ENCODE peak calls at places on chromosomes 12 and 14, in six cellular contexts. One of them, this sample, is unnamed. For H3K27me3, the result is how much of the 10 kb centered on the place peaks cover.

GRCh38 chr14:104595116-104595675 is 9.4 kb downstream of the TMEM179 start:
- DNase-seq in HCT116: no peak
- DNase-seq in body of pancreas: no peak
- DNase-seq in IMR-90: no peak
- DNase-seq in heart left ventricle: no peak
- DNase-seq in endothelial cell of umbilical vein: no peak
- DNase-seq in this sample: no peak

GRCh38 chr14:69323266-69323966 is 63.5 kb downstream of the GALNT16 start:
- DNase-seq in endothelial cell of umbilical vein: no peak
- DNase-seq in body of pancreas: no peak
- DNase-seq in HCT116: no peak
- DNase-seq in IMR-90: no peak
- DNase-seq in heart left ventricle: no peak
- DNase-seq in this sample: no peak

GRCh38 chr14:55607386-55607785 is 27.4 kb downstream of the KTN1 start:
- DNase-seq in IMR-90: no peak
- DNase-seq in heart left ventricle: no peak
- DNase-seq in endothelial cell of umbilical vein: peak
- DNase-seq in body of pancreas: no peak
- DNase-seq in HCT116: no peak
- DNase-seq in this sample: no peak

GRCh38 chr12:75648856-75649255 is 137.4 kb upstream of the KRR1 start:
- DNase-seq in IMR-90: no peak
- DNase-seq in HCT116: no peak
- DNase-seq in endothelial cell of umbilical vein: no peak
- DNase-seq in heart left ventricle: no peak
- DNase-seq in body of pancreas: no peak
- DNase-seq in this sample: no peak

GRCh38 chr12:18320036-18320617 is 58.8 kb downstream of the PIK3C2G start:
- DNase-seq in heart left ventricle: no peak
- DNase-seq in HCT116: peak
- DNase-seq in body of pancreas: peak
- DNase-seq in endothelial cell of umbilical vein: peak
- DNase-seq in IMR-90: peak
- DNase-seq in this sample: no peak

GRCh38 chr14:76773188-76773885 is 12.1 kb downstream of the VASH1 start:
- DNase-seq in endothelial cell of umbilical vein: peak
- DNase-seq in IMR-90: peak
- DNase-seq in body of pancreas: peak
- DNase-seq in HCT116: no peak
- DNase-seq in heart left ventricle: peak
- DNase-seq in this sample: peak

GRCh38 chr12:11743748-11744147 is 94.3 kb downstream of the ETV6 start:
- DNase-seq in HCT116: no peak
- DNase-seq in heart left ventricle: no peak
- DNase-seq in body of pancreas: no peak
- DNase-seq in IMR-90: no peak
- DNase-seq in endothelial cell of umbilical vein: no peak
- DNase-seq in this sample: no peak

GRCh38 chr14:95121911-95122696 is 35.2 kb downstream of the DICER1 start:
- DNase-seq in body of pancreas: no peak
- DNase-seq in HCT116: no peak
- DNase-seq in heart left ventricle: no peak
- DNase-seq in IMR-90: no peak
- DNase-seq in endothelial cell of umbilical vein: peak
- DNase-seq in this sample: no peak

GRCh38 chr12:124040286-124040685 is 67.3 kb downstream of the ZNF664 start:
- DNase-seq in IMR-90: no peak
- DNase-seq in HCT116: no peak
- DNase-seq in heart left ventricle: no peak
- DNase-seq in body of pancreas: no peak
- DNase-seq in endothelial cell of umbilical vein: peak
- DNase-seq in this sample: no peak

GRCh38 chr12:92469837-92470236 is 233.0 kb upstream of the PLEKHG7 start:
- DNase-seq in HCT116: no peak
- DNase-seq in body of pancreas: no peak
- DNase-seq in IMR-90: peak
- DNase-seq in heart left ventricle: peak
- DNase-seq in endothelial cell of umbilical vein: peak
- DNase-seq in this sample: peak

GRCh38 chr14:53409974-53410373 is 256.9 kb upstream of the DDHD1 start:
- DNase-seq in HCT116: no peak
- DNase-seq in heart left ventricle: no peak
- DNase-seq in body of pancreas: no peak
- DNase-seq in IMR-90: peak
- DNase-seq in endothelial cell of umbilical vein: no peak
- DNase-seq in this sample: no peak

GRCh38 chr14:99579903-99580570 is 24.0 kb downstream of the CCDC85C start:
- DNase-seq in endothelial cell of umbilical vein: peak
- DNase-seq in heart left ventricle: no peak
- DNase-seq in body of pancreas: peak
- DNase-seq in HCT116: peak
- DNase-seq in IMR-90: peak
- DNase-seq in this sample: no peak

GRCh38 chr14:102323102-102323501 is 3.6 kb downstream of the ZNF839 start:
- DNase-seq in HCT116: peak
- DNase-seq in endothelial cell of umbilical vein: peak
- DNase-seq in heart left ventricle: peak
- DNase-seq in body of pancreas: peak
- DNase-seq in IMR-90: peak
- DNase-seq in this sample: peak

GRCh38 chr14:95323917-95324316 is 4.2 kb upstream of the CLMN start:
- DNase-seq in heart left ventricle: no peak
- DNase-seq in endothelial cell of umbilical vein: no peak
- DNase-seq in HCT116: no peak
- DNase-seq in IMR-90: no peak
- DNase-seq in body of pancreas: no peak
- DNase-seq in this sample: no peak

GRCh38 chr12:62714409-62715075 is 220.4 kb downstream of the PPM1H start:
- DNase-seq in IMR-90: no peak
- DNase-seq in body of pancreas: no peak
- DNase-seq in endothelial cell of umbilical vein: no peak
- DNase-seq in heart left ventricle: peak
- DNase-seq in HCT116: no peak
- DNase-seq in this sample: no peak

GRCh38 chr14:53044486-53044885 is 93.6 kb upstream of the FERMT2 start:
- DNase-seq in heart left ventricle: no peak
- DNase-seq in endothelial cell of umbilical vein: no peak
- DNase-seq in body of pancreas: no peak
- DNase-seq in HCT116: no peak
- DNase-seq in IMR-90: peak
- DNase-seq in this sample: no peak

GRCh38 chr12:122368361-122369073 is 54.0 kb downstream of the CLIP1 start:
- DNase-seq in endothelial cell of umbilical vein: peak
- DNase-seq in heart left ventricle: no peak
- DNase-seq in IMR-90: peak
- DNase-seq in body of pancreas: peak
- DNase-seq in HCT116: no peak
- DNase-seq in this sample: no peak

GRCh38 chr12:106914796-106915634 is 40.7 kb upstream of the TMEM263 start:
- DNase-seq in endothelial cell of umbilical vein: no peak
- DNase-seq in body of pancreas: no peak
- DNase-seq in heart left ventricle: no peak
- DNase-seq in IMR-90: no peak
- DNase-seq in HCT116: no peak
- DNase-seq in this sample: no peak

GRCh38 chr12:68813242-68813593 is 5.2 kb downstream of the MDM2 start:
- DNase-seq in HCT116: no peak
- DNase-seq in endothelial cell of umbilical vein: no peak
- DNase-seq in body of pancreas: no peak
- DNase-seq in IMR-90: no peak
- DNase-seq in heart left ventricle: no peak
- DNase-seq in this sample: no peak

GRCh38 chr12:124456652-124457152 is 110.7 kb downstream of the NCOR2 start:
- DNase-seq in endothelial cell of umbilical vein: no peak
- DNase-seq in heart left ventricle: no peak
- DNase-seq in IMR-90: no peak
- DNase-seq in HCT116: no peak
- DNase-seq in body of pancreas: no peak
- DNase-seq in this sample: no peak

GRCh38 chr12:3077572-3078081 is 448 bp downstream of the TSPAN9 start:
- DNase-seq in endothelial cell of umbilical vein: no peak
- DNase-seq in HCT116: no peak
- DNase-seq in heart left ventricle: peak
- DNase-seq in IMR-90: peak
- DNase-seq in body of pancreas: peak
- DNase-seq in this sample: no peak

GRCh38 chr12:56629459-56630179 is 507 bp downstream of the BAZ2A start:
- DNase-seq in IMR-90: no peak
- DNase-seq in endothelial cell of umbilical vein: peak
- DNase-seq in HCT116: no peak
- DNase-seq in heart left ventricle: peak
- DNase-seq in body of pancreas: no peak
- DNase-seq in this sample: no peak

GRCh38 chr12:116878567-116879508 is 2.4 kb downstream of the HRK start:
- DNase-seq in endothelial cell of umbilical vein: no peak
- DNase-seq in body of pancreas: no peak
- DNase-seq in IMR-90: no peak
- DNase-seq in heart left ventricle: peak
- DNase-seq in HCT116: no peak
- DNase-seq in this sample: no peak

GRCh38 chr14:93880025-93880820 is 46.9 kb upstream of the FAM181A start:
- DNase-seq in endothelial cell of umbilical vein: no peak
- DNase-seq in heart left ventricle: no peak
- DNase-seq in IMR-90: no peak
- DNase-seq in HCT116: no peak
- DNase-seq in body of pancreas: peak
- DNase-seq in this sample: no peak

GRCh38 chr14:49294736-49295135 is 291.4 kb downstream of the RPS29 start:
- DNase-seq in body of pancreas: no peak
- DNase-seq in IMR-90: no peak
- DNase-seq in HCT116: no peak
- DNase-seq in heart left ventricle: no peak
- DNase-seq in endothelial cell of umbilical vein: no peak
- DNase-seq in this sample: no peak

GRCh38 chr12:110862331-110862730 is 15.5 kb downstream of the CCDC63 start:
- DNase-seq in HCT116: no peak
- DNase-seq in IMR-90: no peak
- DNase-seq in heart left ventricle: no peak
- DNase-seq in endothelial cell of umbilical vein: no peak
- DNase-seq in body of pancreas: no peak
- DNase-seq in this sample: no peak

GRCh38 chr12:12474931-12475485 is 87.7 kb downstream of the DUSP16 start:
- DNase-seq in IMR-90: peak
- DNase-seq in HCT116: no peak
- DNase-seq in endothelial cell of umbilical vein: peak
- DNase-seq in heart left ventricle: peak
- DNase-seq in body of pancreas: no peak
- DNase-seq in this sample: no peak

GRCh38 chr12:37733856-37734255 is 582.7 kb upstream of the ALG10B start:
- DNase-seq in HCT116: no peak
- DNase-seq in heart left ventricle: no peak
- DNase-seq in body of pancreas: no peak
- DNase-seq in endothelial cell of umbilical vein: no peak
- DNase-seq in IMR-90: no peak
- DNase-seq in this sample: no peak
- H3K27ac ChIP-seq in HCT116: no peak
- H3K27ac ChIP-seq in heart left ventricle: no peak
- H3K27ac ChIP-seq in body of pancreas: no peak
- H3K27ac ChIP-seq in endothelial cell of umbilical vein: no peak
- H3K27ac ChIP-seq in IMR-90: no peak
- H3K27ac ChIP-seq in this sample: no peak

GRCh38 chr12:115801826-115802225 is 475.7 kb downstream of the MED13L start:
- DNase-seq in heart left ventricle: no peak
- DNase-seq in IMR-90: no peak
- DNase-seq in body of pancreas: no peak
- DNase-seq in endothelial cell of umbilical vein: no peak
- DNase-seq in HCT116: no peak
- DNase-seq in this sample: no peak

GRCh38 chr12:115798309-115798917 is 479.1 kb downstream of the MED13L start:
- DNase-seq in HCT116: no peak
- DNase-seq in body of pancreas: no peak
- DNase-seq in endothelial cell of umbilical vein: no peak
- DNase-seq in heart left ventricle: no peak
- DNase-seq in IMR-90: no peak
- DNase-seq in this sample: no peak

GRCh38 chr12:115806000-115806399 is 471.5 kb downstream of the MED13L start:
- DNase-seq in HCT116: no peak
- DNase-seq in body of pancreas: no peak
- DNase-seq in heart left ventricle: no peak
- DNase-seq in IMR-90: no peak
- DNase-seq in endothelial cell of umbilical vein: no peak
- DNase-seq in this sample: no peak

GRCh38 chr12:115799610-115800009 is 477.9 kb downstream of the MED13L start:
- DNase-seq in heart left ventricle: no peak
- DNase-seq in HCT116: no peak
- DNase-seq in endothelial cell of umbilical vein: no peak
- DNase-seq in IMR-90: no peak
- DNase-seq in body of pancreas: no peak
- DNase-seq in this sample: no peak

DNA sequence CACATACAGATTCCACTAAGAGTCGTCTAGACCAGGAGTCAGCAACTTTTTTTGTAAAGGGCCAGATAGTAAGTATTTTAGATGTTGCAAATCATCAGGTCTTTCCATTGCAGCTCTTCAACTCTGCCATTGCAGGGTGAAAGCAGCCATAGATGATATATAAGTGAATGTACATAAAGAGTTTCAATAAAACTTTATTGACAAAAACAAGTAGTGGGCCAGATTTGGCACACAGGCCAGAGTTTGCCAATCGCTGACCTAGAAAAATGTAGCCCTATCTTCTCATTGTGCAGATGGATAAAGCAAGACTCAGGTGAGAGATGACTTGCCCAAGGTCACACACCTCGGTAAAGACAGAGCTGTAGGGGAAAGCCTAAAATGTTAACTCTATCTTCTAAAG is 474.7 kb downstream of the MED13L start:
- DNase-seq in IMR-90: no peak
- DNase-seq in endothelial cell of umbilical vein: no peak
- DNase-seq in body of pancreas: no peak
- DNase-seq in HCT116: no peak
- DNase-seq in heart left ventricle: no peak
- DNase-seq in this sample: no peak
- TF ChIP-seq POLR2A in IMR-90: no peak
- TF ChIP-seq POLR2A in endothelial cell of umbilical vein: no peak
- TF ChIP-seq POLR2A in body of pancreas: no peak
- TF ChIP-seq POLR2A in HCT116: no peak
- TF ChIP-seq POLR2A in heart left ventricle: no peak
- TF ChIP-seq POLR2A in this sample: no peak

GRCh38 chr12:48029401-48029770 is 25.1 kb upstream of the COL2A1 start:
- DNase-seq in endothelial cell of umbilical vein: no peak
- DNase-seq in HCT116: no peak
- DNase-seq in heart left ventricle: no peak
- DNase-seq in IMR-90: no peak
- DNase-seq in body of pancreas: no peak
- DNase-seq in this sample: no peak
- H3K27me3 ChIP-seq in endothelial cell of umbilical vein: under half
- H3K27me3 ChIP-seq in HCT116: under half
- H3K27me3 ChIP-seq in heart left ventricle: under half
- H3K27me3 ChIP-seq in IMR-90: half or more
- H3K27me3 ChIP-seq in body of pancreas: under half
- H3K27me3 ChIP-seq in this sample: under half

DNA sequence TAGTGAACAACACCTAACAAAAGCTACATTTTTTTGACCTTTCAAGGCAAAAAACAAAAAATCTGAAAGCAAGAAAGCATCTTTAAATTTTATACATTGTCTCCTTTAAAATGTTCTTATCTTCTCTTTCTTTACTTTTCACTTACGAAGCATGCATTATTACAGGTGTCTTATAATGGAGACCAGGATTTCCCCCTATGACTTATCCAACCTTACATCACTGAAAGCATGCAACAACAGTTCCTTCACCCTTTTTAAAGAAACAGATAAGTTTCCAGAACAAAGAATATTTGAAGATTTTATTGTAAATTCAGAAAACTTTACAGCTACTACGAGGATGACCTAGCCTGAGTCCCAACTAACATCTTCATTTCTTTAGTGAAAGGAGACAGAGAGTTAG is 277.2 kb downstream of the AKAP6 start:
- DNase-seq in heart left ventricle: no peak
- DNase-seq in IMR-90: no peak
- DNase-seq in body of pancreas: no peak
- DNase-seq in endothelial cell of umbilical vein: no peak
- DNase-seq in HCT116: no peak
- DNase-seq in this sample: no peak
- H3K27ac ChIP-seq in heart left ventricle: no peak
- H3K27ac ChIP-seq in IMR-90: no peak
- H3K27ac ChIP-seq in body of pancreas: no peak
- H3K27ac ChIP-seq in endothelial cell of umbilical vein: no peak
- H3K27ac ChIP-seq in HCT116: no peak
- H3K27ac ChIP-seq in this sample: no peak

This sample was measured in gastrocnemius medialis.